ENCODE peak calls at places on chromosomes 2 and 18, in eight cellular contexts. P is HCT116, H is neuronal stem cell, E is fibroblast of lung, Q is IMR-90, D is GM12878, U is DND-41, J is mesenchymal stem cell. O is an unnamed sample.

GRCh38 chr2:162613839-162614238 is 224.7 kb downstream of the KCNH7 start:
- DNase-seq in P (no peak), H (no peak), E (no peak), Q (no peak), D (no peak), U (no peak), J (no peak), O (no peak)

GRCh38 chr2:157875720-157876065 is 437 bp downstream of the ACVR1 start:
- DNase-seq in P (no peak), H (peak; percentile 48), E (no peak), Q (no peak), D (no peak), U (no peak), J (no peak), O (peak; percentile 81)

GRCh38 chr2:175571078-175571653 is 389.7 kb upstream of the ATP5MC3 start:
- DNase-seq in P (no peak), H (no peak), E (no peak), Q (no peak), D (no peak), U (no peak), J (no peak), O (peak; percentile 43)

GRCh38 chr2:105412584-105412983 is 13.7 kb upstream of the FHL2 start:
- DNase-seq in P (no peak), H (no peak), E (no peak), Q (no peak), D (no peak), U (no peak), J (no peak), O (no peak)

GRCh38 chr18:13284330-13285027 is 65.9 kb downstream of the LDLRAD4 start:
- DNase-seq in P (no peak), H (no peak), E (no peak), Q (no peak), D (no peak), U (no peak), J (no peak), O (no peak)

GRCh38 chr2:239688840-239689239 is 288.0 kb upstream of the HDAC4 start:
- DNase-seq in P (no peak), H (no peak), E (no peak), Q (no peak), D (no peak), U (no peak), J (no peak), O (no peak)

GRCh38 chr2:240300261-240300821 is 135.1 kb upstream of the GPC1 start:
- DNase-seq in P (no peak), H (no peak), E (no peak), Q (no peak), D (no peak), U (peak; percentile 3), J (no peak), O (no peak)

GRCh38 chr18:42792731-42793130 is 322.8 kb downstream of the RIT2 start:
- DNase-seq in P (no peak), H (no peak), E (no peak), Q (no peak), D (no peak), U (no peak), J (peak; percentile 18), O (no peak)

GRCh38 chr2:5594288-5594687 is 97.9 kb upstream of the SOX11 start:
- DNase-seq in P (no peak), H (no peak), E (no peak), Q (no peak), D (no peak), U (no peak), J (no peak), O (no peak)

GRCh38 chr2:73852020-73852419 is 23.3 kb downstream of the STAMBP start:
- DNase-seq in P (peak; percentile 31), H (no peak), E (peak; percentile 70), Q (peak; percentile 90), D (no peak), U (no peak), J (peak; percentile 70), O (peak; percentile 61)

GRCh38 chr2:12006841-12007240 is 260.4 kb downstream of the LPIN1 start:
- DNase-seq in P (no peak), H (peak; percentile 85), E (no peak), Q (peak; percentile 50), D (no peak), U (no peak), J (peak; percentile 45), O (peak; percentile 41)

GRCh38 chr2:145258903-145259579 is 739.1 kb upstream of the ZEB2 start:
- DNase-seq in P (no peak), H (no peak), E (no peak), Q (peak; percentile 12), D (no peak), U (peak; percentile 75), J (peak; percentile 26), O (no peak)

GRCh38 chr2:129233751-129234406 is 745.6 kb upstream of the RAB6C start:
- DNase-seq in P (no peak), H (peak; percentile 6), E (peak; percentile 4), Q (no peak), D (no peak), U (no peak), J (peak; percentile 43), O (no peak)

GRCh38 chr2:216588771-216589363 is 44.4 kb upstream of the IGFBP2 start:
- DNase-seq in P (no peak), H (no peak), E (no peak), Q (no peak), D (no peak), U (no peak), J (no peak), O (no peak)

GRCh38 chr18:68262697-68263293 is 452.1 kb downstream of the TMX3 start:
- DNase-seq in P (no peak), H (no peak), E (peak; percentile 79), Q (peak; percentile 83), D (no peak), U (no peak), J (peak; percentile 56), O (peak; percentile 87)

GRCh38 chr2:98556634-98557033 is 51.7 kb downstream of the COA5 start:
- DNase-seq in P (no peak), H (no peak), E (no peak), Q (no peak), D (no peak), U (peak; percentile 36), J (no peak), O (no peak)

GRCh38 chr18:36583155-36583745 is 245.6 kb downstream of the TPGS2 start:
- DNase-seq in P (no peak), H (peak; percentile 63), E (no peak), Q (no peak), D (peak; percentile 17), U (no peak), J (no peak), O (no peak)

GRCh38 chr2:105773568-105773967 is 28.9 kb downstream of the NCK2 start:
- DNase-seq in P (no peak), H (no peak), E (no peak), Q (no peak), D (no peak), U (no peak), J (no peak), O (no peak)

GRCh38 chr2:74902281-74902860 is 56.1 kb upstream of the POLE4 start:
- DNase-seq in P (no peak), H (no peak), E (no peak), Q (no peak), D (no peak), U (no peak), J (no peak), O (no peak)

GRCh38 chr2:197675711-197676188 is 363 bp upstream of the RFTN2 start:
- DNase-seq in P (no peak), H (peak; percentile 40), E (peak; percentile 88), Q (peak; percentile 76), D (no peak), U (no peak), J (peak; percentile 84), O (peak; percentile 91)

GRCh38 chr2:223846524-223846923 is 9.1 kb upstream of the AP1S3 start:
- DNase-seq in P (no peak), H (no peak), E (peak; percentile 72), Q (peak; percentile 93), D (no peak), U (no peak), J (peak; percentile 85), O (peak; percentile 78)

GRCh38 chr2:146004470-146004869 is 1484.6 kb upstream of the ZEB2 start:
- DNase-seq in P (no peak), H (no peak), E (peak; percentile 91), Q (peak; percentile 70), D (no peak), U (no peak), J (peak; percentile 51), O (peak; percentile 83)

GRCh38 chr2:18433872-18434271 is 126.6 kb downstream of the RDH14 start:
- DNase-seq in P (no peak), H (no peak), E (no peak), Q (no peak), D (no peak), U (no peak), J (no peak), O (no peak)
- H3K36me3 ChIP-seq in P (no peaks in the 10 kb centered on the region), H (no peaks in the 10 kb centered on the region), E (no peaks in the 10 kb centered on the region), Q (no peaks in the 10 kb centered on the region), D (no peaks in the 10 kb centered on the region), U (no peaks in the 10 kb centered on the region), J (no peaks in the 10 kb centered on the region), O (no peaks in the 10 kb centered on the region)

GRCh38 chr2:1378456-1379150 is 34.7 kb upstream of the TPO start:
- DNase-seq in P (no peak), H (no peak), E (no peak), Q (no peak), D (no peak), U (no peak), J (no peak), O (no peak)

GRCh38 chr2:1373794-1374193 is 39.5 kb upstream of the TPO start:
- DNase-seq in P (no peak), H (no peak), E (no peak), Q (no peak), D (no peak), U (no peak), J (no peak), O (no peak)

GRCh38 chr2:1374281-1374680 is 39.0 kb upstream of the TPO start:
- DNase-seq in P (no peak), H (no peak), E (no peak), Q (no peak), D (no peak), U (no peak), J (no peak), O (no peak)

GRCh38 chr2:1377473-1377872 is 35.8 kb upstream of the TPO start:
- DNase-seq in P (no peak), H (no peak), E (no peak), Q (no peak), D (no peak), U (no peak), J (no peak), O (no peak)
- H3K4me3 ChIP-seq in P (no peak overlapping the region), H (no peak overlapping the region), E (no peak overlapping the region), Q (no peak overlapping the region), D (no peak overlapping the region), U (no peak overlapping the region), J (no peak overlapping the region), O (no peak overlapping the region)

GRCh38 chr2:55862673-55863390 is 60.8 kb downstream of the EFEMP1 start:
- DNase-seq in P (no peak), H (no peak), E (peak; percentile 100), Q (peak; percentile 100), D (no peak), U (no peak), J (peak; percentile 100), O (peak; percentile 98)
- H3K9ac ChIP-seq in P (no peak overlapping the region), H (no peak overlapping the region), E (no peak overlapping the region), Q (peak overlapping the region; percentile 18), D (no peak overlapping the region), U (no peak overlapping the region), J (peak overlapping the region; percentile 87), O (peak overlapping the region; percentile 67)

DNA sequence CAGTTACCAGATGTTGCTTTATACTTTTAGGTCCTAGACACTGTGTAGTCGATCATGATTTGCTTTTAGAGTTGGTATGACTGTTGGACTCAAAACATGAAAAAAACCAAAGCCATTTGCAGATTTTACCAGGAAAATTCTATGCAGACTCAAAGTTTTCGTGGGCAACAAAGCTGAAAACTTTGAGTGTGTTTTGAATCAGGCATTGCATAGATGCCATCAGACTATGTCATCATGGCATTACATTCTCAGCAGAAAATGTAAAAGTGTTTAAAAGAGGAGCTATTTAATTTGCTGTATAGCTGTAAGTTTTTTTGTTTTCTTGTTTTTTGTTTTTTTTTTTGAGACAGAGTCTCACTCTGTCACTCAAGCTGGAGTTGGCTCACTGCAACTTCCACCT is 43.5 kb upstream of the ELAC1 start:
- DNase-seq in P (no peak), H (no peak), E (no peak), Q (peak; percentile 51), D (no peak), U (no peak), J (no peak), O (peak; percentile 50)
- H3K36me3 ChIP-seq in P (peaks cover 15% of the 10 kb centered on the region), H (peaks cover 12% of the 10 kb centered on the region), E (peaks cover 2% of the 10 kb centered on the region), Q (peaks cover 1% of the 10 kb centered on the region), D (no peaks in the 10 kb centered on the region), U (peaks cover 85% of the 10 kb centered on the region), J (no peaks in the 10 kb centered on the region), O (peaks cover 39% of the 10 kb centered on the region)

O was measured in adipocyte.